ENCODE peak calls at places on chromosomes 13 and 19, in four cellular contexts. One of them, this sample, is unnamed.

GRCh38 chr13:43905435-43906031 is 25.8 kb downstream of the LACC1 start:
- DNase-seq in H1: no peak
- DNase-seq in lower leg skin: peak
- DNase-seq in ovary: no peak
- DNase-seq in this sample: peak

GRCh38 chr13:105139380-105140285 is 1395.8 kb downstream of the EFNB2 start:
- DNase-seq in H1: no peak
- DNase-seq in lower leg skin: peak
- DNase-seq in ovary: no peak
- DNase-seq in this sample: no peak

GRCh38 chr13:40769970-40770369 is 1.0 kb downstream of the MRPS31 start:
- DNase-seq in H1: no peak
- DNase-seq in lower leg skin: no peak
- DNase-seq in ovary: no peak
- DNase-seq in this sample: no peak

GRCh38 chr13:21833921-21834320 is 163.0 kb downstream of the FGF9 start:
- DNase-seq in H1: no peak
- DNase-seq in lower leg skin: no peak
- DNase-seq in ovary: no peak
- DNase-seq in this sample: no peak

GRCh38 chr19:16588089-16588823 is 16.0 kb upstream of the SLC35E1 start:
- DNase-seq in H1: no peak
- DNase-seq in lower leg skin: no peak
- DNase-seq in ovary: peak
- DNase-seq in this sample: peak

GRCh38 chr19:17020380-17020779 is 6.2 kb downstream of the CPAMD8 start:
- DNase-seq in H1: no peak
- DNase-seq in lower leg skin: no peak
- DNase-seq in ovary: no peak
- DNase-seq in this sample: no peak

GRCh38 chr13:62682788-62683187 is 1267.1 kb upstream of the PCDH20 start:
- DNase-seq in H1: no peak
- DNase-seq in lower leg skin: no peak
- DNase-seq in ovary: no peak
- DNase-seq in this sample: no peak

GRCh38 chr19:41299755-41300089 is 10.2 kb upstream of the CCDC97 start:
- DNase-seq in H1: no peak
- DNase-seq in lower leg skin: peak
- DNase-seq in ovary: peak
- DNase-seq in this sample: peak

GRCh38 chr13:92963029-92963428 is 263.6 kb upstream of the GPC6 start:
- DNase-seq in H1: no peak
- DNase-seq in lower leg skin: no peak
- DNase-seq in ovary: no peak
- DNase-seq in this sample: no peak

GRCh38 chr19:11378319-11379189 is 4.1 kb downstream of the SWSAP1 start:
- DNase-seq in H1: no peak
- DNase-seq in lower leg skin: no peak
- DNase-seq in ovary: peak
- DNase-seq in this sample: no peak

GRCh38 chr19:47446534-47447469 is 24.9 kb downstream of the SLC8A2 start:
- DNase-seq in H1: peak
- DNase-seq in lower leg skin: no peak
- DNase-seq in ovary: peak
- DNase-seq in this sample: peak
- H3K4me3 ChIP-seq in H1: peak
- H3K4me3 ChIP-seq in lower leg skin: no peak
- H3K4me3 ChIP-seq in ovary: no peak
- H3K4me3 ChIP-seq in this sample: no peak

GRCh38 chr19:49475995-49476880 is 2.2 kb downstream of the FLT3LG start:
- DNase-seq in H1: no peak
- DNase-seq in lower leg skin: no peak
- DNase-seq in ovary: peak
- DNase-seq in this sample: no peak

GRCh38 chr19:49473868-49474544 is at the start of gene FLT3LG:
- DNase-seq in H1: no peak
- DNase-seq in lower leg skin: no peak
- DNase-seq in ovary: peak
- DNase-seq in this sample: peak

GRCh38 chr19:49472936-49473335 is 1.1 kb upstream of the FLT3LG start:
- DNase-seq in H1: no peak
- DNase-seq in lower leg skin: no peak
- DNase-seq in ovary: no peak
- DNase-seq in this sample: no peak

GRCh38 chr19:49475191-49475932 is 1.3 kb downstream of the FLT3LG start:
- DNase-seq in H1: no peak
- DNase-seq in lower leg skin: no peak
- DNase-seq in ovary: no peak
- DNase-seq in this sample: no peak

DNA sequence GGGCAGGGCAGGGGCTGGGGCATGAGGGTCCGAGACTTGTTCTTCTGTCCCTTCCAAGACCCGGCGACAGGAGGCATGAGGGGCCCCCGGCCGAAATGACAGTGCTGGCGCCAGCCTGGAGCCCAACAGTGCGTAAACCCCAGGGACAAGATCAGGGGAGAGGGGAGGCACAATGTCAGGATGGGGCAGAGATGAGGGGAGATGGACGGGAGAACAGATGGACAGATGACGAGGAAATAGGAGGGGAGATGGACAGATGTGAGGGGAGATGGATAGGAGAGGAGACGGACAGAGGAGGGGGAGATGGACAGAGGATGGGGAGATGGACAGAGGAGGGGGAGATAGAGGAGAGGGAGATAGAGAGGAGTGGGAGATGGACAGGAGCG is 523 bp downstream of the FLT3LG start:
- DNase-seq in H1: no peak
- DNase-seq in lower leg skin: no peak
- DNase-seq in ovary: no peak
- DNase-seq in this sample: no peak
- H3K4me3 ChIP-seq in H1: no peak
- H3K4me3 ChIP-seq in lower leg skin: peak
- H3K4me3 ChIP-seq in ovary: peak
- H3K4me3 ChIP-seq in this sample: peak

GRCh38 chr13:85833938-85834337 is 34.7 kb upstream of the SLITRK6 start:
- DNase-seq in H1: no peak
- DNase-seq in lower leg skin: no peak
- DNase-seq in ovary: no peak
- DNase-seq in this sample: no peak

GRCh38 chr13:85825454-85825853 is 26.2 kb upstream of the SLITRK6 start:
- DNase-seq in H1: no peak
- DNase-seq in lower leg skin: no peak
- DNase-seq in ovary: no peak
- DNase-seq in this sample: no peak

GRCh38 chr13:85828094-85828684 is 29.0 kb upstream of the SLITRK6 start:
- DNase-seq in H1: no peak
- DNase-seq in lower leg skin: no peak
- DNase-seq in ovary: no peak
- DNase-seq in this sample: no peak
- H3K4me3 ChIP-seq in H1: no peak
- H3K4me3 ChIP-seq in lower leg skin: no peak
- H3K4me3 ChIP-seq in ovary: no peak
- H3K4me3 ChIP-seq in this sample: no peak

DNA sequence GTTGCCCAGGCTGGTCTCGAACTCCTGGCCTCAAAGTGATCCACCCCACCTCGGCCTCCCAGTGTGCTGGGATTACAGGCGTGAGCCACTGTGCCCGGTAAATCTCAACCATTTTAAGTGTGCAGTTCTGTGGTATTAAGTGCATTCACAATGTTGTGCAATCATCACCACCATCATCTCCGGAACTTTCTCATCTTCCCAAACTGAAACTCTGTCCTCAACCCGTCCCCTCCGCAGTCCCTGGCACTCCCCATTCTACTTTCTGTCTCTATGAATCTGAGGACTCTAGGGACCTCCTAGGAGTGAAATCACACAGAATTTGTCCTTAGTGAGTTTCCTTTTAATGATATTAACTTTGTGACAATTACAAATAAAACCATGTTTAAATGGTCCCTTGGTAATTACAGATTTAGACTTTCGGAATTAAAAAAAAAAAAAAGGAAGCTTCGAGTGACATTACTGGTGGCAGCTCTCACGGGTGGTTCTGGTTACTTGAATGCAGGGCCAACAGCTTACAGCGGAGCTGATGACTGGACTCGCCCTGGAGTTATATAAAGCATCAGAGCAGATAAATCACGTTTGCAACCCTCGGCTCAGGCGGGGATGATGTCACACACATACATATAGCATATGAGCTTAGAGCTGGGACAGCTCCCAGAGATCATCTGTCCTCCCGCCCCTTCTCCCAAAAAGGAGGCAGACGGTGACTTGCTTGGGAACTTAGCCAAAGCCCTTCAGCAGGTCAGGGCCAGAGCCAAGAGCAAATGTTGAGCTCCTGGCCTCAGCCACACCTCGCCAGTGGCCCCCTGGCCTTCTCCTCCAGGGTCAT is 89.8 kb downstream of the ZNF557 start:
- DNase-seq in H1: no peak
- DNase-seq in lower leg skin: peak
- DNase-seq in ovary: peak
- DNase-seq in this sample: peak
- H3K4me3 ChIP-seq in H1: no peak
- H3K4me3 ChIP-seq in lower leg skin: no peak
- H3K4me3 ChIP-seq in ovary: no peak
- H3K4me3 ChIP-seq in this sample: no peak

GRCh38 chr13:98189841-98190505 is 12.9 kb upstream of the RNF113B start:
- DNase-seq in H1: no peak
- DNase-seq in lower leg skin: no peak
- DNase-seq in ovary: peak
- DNase-seq in this sample: no peak

GRCh38 chr13:98187155-98187726 is 10.2 kb upstream of the RNF113B start:
- DNase-seq in H1: no peak
- DNase-seq in lower leg skin: no peak
- DNase-seq in ovary: no peak
- DNase-seq in this sample: no peak

GRCh38 chr13:98187862-98188261 is 10.8 kb upstream of the RNF113B start:
- DNase-seq in H1: no peak
- DNase-seq in lower leg skin: no peak
- DNase-seq in ovary: no peak
- DNase-seq in this sample: no peak

GRCh38 chr13:98190889-98191444 is 13.9 kb upstream of the RNF113B start:
- DNase-seq in H1: no peak
- DNase-seq in lower leg skin: no peak
- DNase-seq in ovary: peak
- DNase-seq in this sample: no peak

GRCh38 chr13:98188544-98189166 is 11.6 kb upstream of the RNF113B start:
- DNase-seq in H1: no peak
- DNase-seq in lower leg skin: no peak
- DNase-seq in ovary: no peak
- DNase-seq in this sample: no peak
- H3K4me3 ChIP-seq in H1: no peak
- H3K4me3 ChIP-seq in lower leg skin: no peak
- H3K4me3 ChIP-seq in ovary: no peak
- H3K4me3 ChIP-seq in this sample: no peak

DNA sequence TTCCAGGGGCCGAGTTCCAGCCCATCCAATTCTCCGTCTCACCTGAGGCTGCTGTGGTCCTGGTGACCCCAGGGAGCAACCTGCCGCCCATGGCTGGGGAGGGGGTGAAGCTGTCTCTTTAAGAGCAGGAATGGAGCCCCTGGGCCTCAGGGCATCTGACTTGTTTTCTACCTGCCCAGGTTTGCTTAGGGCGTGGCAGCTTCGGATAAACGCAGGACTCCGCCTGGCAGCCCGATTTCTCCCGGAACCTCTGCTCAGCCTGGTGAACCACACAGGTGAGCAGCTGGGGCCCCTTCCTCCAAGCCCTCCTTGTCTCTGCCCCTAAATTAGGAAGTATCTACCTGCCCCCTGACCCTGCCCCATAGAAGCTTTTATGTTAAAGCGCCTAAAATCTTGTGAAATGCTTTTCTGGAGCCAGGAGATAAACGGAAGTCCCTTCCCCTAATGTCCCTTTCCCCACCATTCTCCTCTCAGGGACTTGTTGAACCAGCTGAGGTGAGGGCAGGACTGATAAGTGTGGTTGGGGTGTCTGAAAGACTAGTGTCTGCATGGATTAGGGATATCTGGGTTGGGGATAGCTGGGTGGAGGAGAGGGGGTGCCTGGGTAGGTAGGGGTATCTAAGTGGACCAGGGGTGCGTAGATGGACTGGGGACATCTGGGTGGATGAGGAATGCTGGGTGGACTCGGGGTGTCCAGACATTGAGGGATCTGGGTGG is 620 bp downstream of the FXYD3 start:
- DNase-seq in H1: no peak
- DNase-seq in lower leg skin: peak
- DNase-seq in ovary: no peak
- DNase-seq in this sample: no peak
- H3K4me3 ChIP-seq in H1: no peak
- H3K4me3 ChIP-seq in lower leg skin: peak
- H3K4me3 ChIP-seq in ovary: peak
- H3K4me3 ChIP-seq in this sample: no peak

DNA sequence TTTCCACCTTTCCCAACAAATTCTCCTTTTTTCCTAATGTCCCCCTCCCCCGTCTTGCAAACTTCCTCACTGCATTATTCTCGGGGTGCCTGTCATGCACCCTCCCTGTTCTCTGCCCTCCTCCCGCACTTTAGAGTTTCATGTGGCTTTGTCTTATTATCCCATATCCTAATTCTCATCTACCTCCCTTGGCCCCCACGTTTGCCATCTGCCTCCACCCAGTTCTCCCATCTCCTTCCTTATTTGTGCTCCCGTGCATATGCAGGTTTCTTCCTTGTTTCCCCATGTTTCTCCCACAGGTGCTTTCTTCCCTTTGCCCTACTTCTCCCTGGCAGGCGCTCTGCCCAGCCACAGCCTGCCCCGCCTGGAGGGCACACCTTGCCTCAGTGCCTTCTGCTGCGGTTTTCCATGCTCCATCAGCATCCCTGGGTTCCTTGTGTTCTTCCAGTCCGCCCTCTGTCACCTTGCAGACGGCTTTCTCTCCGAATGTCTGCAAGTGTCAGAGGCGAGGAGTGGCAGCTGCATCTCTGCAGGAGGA is 1.5 kb downstream of the SPATA13 start:
- DNase-seq in H1: no peak
- DNase-seq in lower leg skin: no peak
- DNase-seq in ovary: no peak
- DNase-seq in this sample: no peak
- H3K4me3 ChIP-seq in H1: peak
- H3K4me3 ChIP-seq in lower leg skin: no peak
- H3K4me3 ChIP-seq in ovary: peak
- H3K4me3 ChIP-seq in this sample: peak

This sample was measured in uterus.